ENCODE peak calls at places on chromosome 17, in seven cellular contexts. U is natural killer cell, K is hepatocyte, M is NAMALWA, T is globus pallidus, R is ureter, F is bronchial epithelial cell. L is an unnamed sample.

GRCh38 chr17:66667491-66668030 is 167.4 kb upstream of the CACNG5 start:
- DNase-seq in T (no peak), R (no peak), U (no peak), K (no peak), F (no peak), M (no peak), L (no peak)

GRCh38 chr17:57289130-57289529 is 32.8 kb downstream of the MSI2 start:
- DNase-seq in M (no peak), U (no peak), K (no peak), R (no peak), F (no peak), T (no peak), L (no peak)

GRCh38 chr17:83083368-83084201 is 4.2 kb downstream of the METRNL start:
- DNase-seq in F (peak), M (no peak), R (no peak), U (peak), K (peak), T (no peak), L (peak)

GRCh38 chr17:48002920-48003685 is 32.2 kb downstream of the CDK5RAP3 start:
- DNase-seq in K (peak), T (no peak), F (no peak), U (no peak), R (no peak), M (no peak), L (no peak)

GRCh38 chr17:64635647-64636305 is 26.3 kb downstream of the SMURF2 start:
- DNase-seq in U (no peak), T (no peak), M (no peak), F (peak), R (no peak), K (no peak), L (peak)

GRCh38 chr17:10729334-10730193 is at the start of gene TMEM220:
- DNase-seq in K (peak), T (peak), F (peak), U (peak), M (no peak), R (peak), L (no peak)

GRCh38 chr17:79045001-79045729 is 21.2 kb downstream of the C1QTNF1 start:
- DNase-seq in F (no peak), T (no peak), M (no peak), U (no peak), K (no peak), R (no peak), L (no peak)

GRCh38 chr17:9150407-9151090 is 129.2 kb downstream of the NTN1 start:
- DNase-seq in U (no peak), K (peak), T (no peak), R (peak), M (no peak), F (peak), L (no peak)

L was measured in HS-27A.